ENCODE peak calls at places on chromosomes 4 and X, in eight cellular contexts. X is H54, F is T-helper 9 cell, Q is breast epithelium, M is iPS-NIHi11, O is cardiac fibroblast, J is left colon, E is GM19239. N is an unnamed sample.

GRCh38 chr4:74423101-74423500 is 21.8 kb upstream of the AREG start:
- DNase-seq in X (no peak), F (no peak), Q (no peak), M (no peak), O (peak), J (no peak), E (no peak), N (no peak)

GRCh38 chr4:73780834-73781233 is 40.5 kb downstream of the CXCL8 start:
- DNase-seq in X (no peak), F (no peak), Q (no peak), M (no peak), O (no peak), J (no peak), E (no peak), N (peak)

GRCh38 chrX:85897376-85898110 is 149.8 kb downstream of the CHM start:
- DNase-seq in X (no peak), F (no peak), Q (no peak), M (no peak), O (no peak), J (no peak), E (no peak), N (no peak)

GRCh38 chr4:99762728-99763127 is 53.9 kb upstream of the DAPP1 start:
- DNase-seq in X (no peak), F (no peak), Q (no peak), M (no peak), O (no peak), J (no peak), E (no peak), N (no peak)

GRCh38 chrX:149829751-149830191 is 48.0 kb downstream of the MAGEA9 start:
- DNase-seq in X (no peak), F (peak), Q (no peak), M (no peak), O (peak), J (no peak), E (no peak), N (peak)

GRCh38 chrX:156004740-156005139 is 7.2 kb downstream of the IL9R start:
- DNase-seq in X (no peak), F (no peak), Q (no peak), M (no peak), O (no peak), J (no peak), E (no peak), N (no peak)

GRCh38 chr4:159401791-159402380 is 299.0 kb downstream of the RAPGEF2 start:
- DNase-seq in X (peak), F (no peak), Q (no peak), M (no peak), O (peak), J (no peak), E (no peak), N (peak)

GRCh38 chrX:145694048-145694447 is 123.6 kb upstream of the SLITRK2 start:
- DNase-seq in X (no peak), F (no peak), Q (no peak), M (no peak), O (no peak), J (no peak), E (no peak), N (no peak)

GRCh38 chr4:84238247-84239090 is 260.6 kb downstream of the NKX6-1 start:
- DNase-seq in X (no peak), F (no peak), Q (no peak), M (no peak), O (peak), J (no peak), E (no peak), N (no peak)

GRCh38 chr4:131427000-131427399 is 1722.1 kb upstream of the PCDH10 start:
- DNase-seq in X (no peak), F (no peak), Q (no peak), M (peak), O (no peak), J (no peak), E (no peak), N (peak)

GRCh38 chr4:109931318-109931717 is 18.6 kb downstream of the EGF start:
- DNase-seq in X (no peak), F (no peak), Q (no peak), M (no peak), O (no peak), J (no peak), E (no peak), N (no peak)

GRCh38 chrX:40300286-40300890 is 202.6 kb upstream of the BCOR start:
- DNase-seq in X (no peak), F (no peak), Q (no peak), M (no peak), O (no peak), J (no peak), E (no peak), N (no peak)

GRCh38 chr4:74098628-74098995 is 383 bp downstream of the CXCL2 start:
- DNase-seq in X (no peak), F (no peak), Q (no peak), M (no peak), O (peak), J (peak), E (no peak), N (no peak)

GRCh38 chr4:10096201-10096975 is 20.2 kb downstream of the WDR1 start:
- DNase-seq in X (peak), F (peak), Q (no peak), M (no peak), O (peak), J (peak), E (peak), N (no peak)

GRCh38 chr4:143256456-143256855 is 71.7 kb downstream of the USP38 start:
- DNase-seq in X (no peak), F (no peak), Q (no peak), M (no peak), O (no peak), J (no peak), E (no peak), N (no peak)

GRCh38 chrX:14964500-14964899 is 91.3 kb downstream of the MOSPD2 start:
- DNase-seq in X (no peak), F (no peak), Q (no peak), M (no peak), O (peak), J (no peak), E (no peak), N (no peak)

GRCh38 chr4:26737385-26737784 is 123.3 kb upstream of the STIM2 start:
- DNase-seq in X (no peak), F (no peak), Q (no peak), M (no peak), O (no peak), J (no peak), E (no peak), N (no peak)

GRCh38 chr4:41963105-41963504 is 18.5 kb upstream of the DCAF4L1 start:
- DNase-seq in X (no peak), F (no peak), Q (no peak), M (no peak), O (peak), J (no peak), E (no peak), N (peak)

GRCh38 chrX:10352536-10352935 is 195.8 kb downstream of the CLCN4 start:
- DNase-seq in X (no peak), F (no peak), Q (no peak), M (no peak), O (no peak), J (no peak), E (no peak), N (no peak)

GRCh38 chrX:82070948-82071347 is 869.0 kb downstream of the SH3BGRL start:
- DNase-seq in X (no peak), F (no peak), Q (no peak), M (no peak), O (no peak), J (no peak), E (no peak), N (no peak)

GRCh38 chrX:136215559-136215958 is 35.6 kb downstream of the MAP7D3 start:
- DNase-seq in X (no peak), F (no peak), Q (no peak), M (no peak), O (no peak), J (no peak), E (no peak), N (no peak)

GRCh38 chr4:185711764-185712163 is 100.2 kb downstream of the SORBS2 start:
- DNase-seq in X (no peak), F (no peak), Q (no peak), M (no peak), O (peak), J (no peak), E (no peak), N (no peak)

GRCh38 chr4:121736735-121737351 is 28.1 kb downstream of the SMIM43 start:
- DNase-seq in X (no peak), F (no peak), Q (no peak), M (peak), O (peak), J (no peak), E (no peak), N (peak)

GRCh38 chr4:151248519-151248918 is 28.4 kb upstream of the PRSS48 start:
- DNase-seq in X (no peak), F (no peak), Q (no peak), M (no peak), O (no peak), J (no peak), E (no peak), N (no peak)

GRCh38 chr4:22334155-22334554 is 181.7 kb downstream of the ADGRA3 start:
- DNase-seq in X (no peak), F (no peak), Q (no peak), M (no peak), O (no peak), J (no peak), E (no peak), N (no peak)

GRCh38 chrX:79409657-79410056 is 42.5 kb upstream of the ITM2A start:
- DNase-seq in X (no peak), F (no peak), Q (no peak), M (no peak), O (no peak), J (no peak), E (no peak), N (no peak)

GRCh38 chr4:56464581-56464980 is 2.8 kb upstream of the SRP72 start:
- DNase-seq in X (no peak), F (no peak), Q (no peak), M (no peak), O (no peak), J (no peak), E (no peak), N (no peak)

GRCh38 chr4:119099227-119099910 is 36.3 kb upstream of the MYOZ2 start:
- DNase-seq in X (no peak), F (no peak), Q (no peak), M (no peak), O (peak), J (no peak), E (no peak), N (no peak)

GRCh38 chr4:118265312-118266144 is 87.3 kb downstream of the PRSS12 start:
- DNase-seq in X (no peak), F (no peak), Q (no peak), M (no peak), O (peak), J (peak), E (no peak), N (no peak)

GRCh38 chr4:145679991-145680455 is at the start of gene C4orf51:
- DNase-seq in X (peak), F (no peak), Q (no peak), M (no peak), O (peak), J (no peak), E (no peak), N (peak)

GRCh38 chr4:89312066-89312465 is 4.5 kb upstream of the GPRIN3 start:
- DNase-seq in X (no peak), F (no peak), Q (no peak), M (no peak), O (peak), J (no peak), E (no peak), N (no peak)

GRCh38 chr4:7237863-7238262 is 45.5 kb downstream of the SORCS2 start:
- DNase-seq in X (no peak), F (no peak), Q (no peak), M (no peak), O (no peak), J (no peak), E (no peak), N (no peak)

GRCh38 chr4:184960505-184960971 is 57.8 kb upstream of the HELT start:
- DNase-seq in X (no peak), F (no peak), Q (no peak), M (no peak), O (peak), J (no peak), E (no peak), N (no peak)

GRCh38 chrX:135520022-135520552 is 373 bp upstream of the INTS6L start:
- DNase-seq in X (no peak), F (no peak), Q (no peak), M (no peak), O (peak), J (no peak), E (no peak), N (peak)

GRCh38 chr4:51885371-51885770 is 42.4 kb downstream of the DCUN1D4 start:
- DNase-seq in X (no peak), F (no peak), Q (no peak), M (peak), O (peak), J (no peak), E (no peak), N (peak)